ENCODE peak calls at places on chromosomes 7 and 10, in four cellular contexts. B is tibial artery, S is ACHN, L is cerebellar nuclear complex. T is an unnamed sample.

GRCh38 chr7:150867592-150867991 is 15.3 kb downstream of the AOC1 start:
- DNase-seq in S (no peak), L (no peak), B (no peak), T (no peak)

GRCh38 chr10:15545884-15546283 is 173.8 kb downstream of the ITGA8 start:
- DNase-seq in L (no peak), S (no peak), B (no peak), T (no peak)

GRCh38 chr7:29194594-29195417 is at the start of gene CHN2:
- DNase-seq in S (peak), L (no peak), B (no peak), T (peak)

GRCh38 chr10:122251459-122252255 is 19.4 kb upstream of the BTBD16 start:
- DNase-seq in L (no peak), S (no peak), B (peak), T (no peak)

GRCh38 chr7:135335628-135336139 is 102.0 kb downstream of the STRA8 start:
- DNase-seq in S (peak), B (no peak), L (no peak), T (peak)

GRCh38 chr7:925601-926000 is 28.9 kb downstream of the ADAP1 start:
- DNase-seq in L (no peak), S (no peak), B (peak), T (peak)

GRCh38 chr7:128166603-128167315 is 74.3 kb upstream of the LEP start:
- DNase-seq in S (peak), B (no peak), L (no peak), T (no peak)

GRCh38 chr10:45460235-45460878 is 86.3 kb downstream of the ALOX5 start:
- DNase-seq in L (no peak), B (no peak), S (no peak), T (no peak)

GRCh38 chr10:81270051-81270450 is 604.9 kb upstream of the NRG3 start:
- DNase-seq in B (no peak), S (no peak), L (no peak), T (no peak)

GRCh38 chr7:146661435-146661834 is 544.8 kb downstream of the CNTNAP2 start:
- DNase-seq in S (no peak), B (no peak), L (no peak), T (no peak)

GRCh38 chr10:34758447-34758996 is 56.6 kb downstream of the PARD3 start:
- DNase-seq in L (no peak), B (no peak), S (peak), T (no peak)

GRCh38 chr7:13333351-13333750 is 645.9 kb downstream of the ARL4A start:
- DNase-seq in S (no peak), L (no peak), B (no peak), T (no peak)

GRCh38 chr7:30996883-30997282 is 33.1 kb downstream of the GHRHR start:
- DNase-seq in B (no peak), S (no peak), L (no peak), T (no peak)

GRCh38 chr7:82017334-82017943 is 247.6 kb upstream of the HGF start:
- DNase-seq in B (no peak), L (no peak), S (peak), T (no peak)

GRCh38 chr10:15324611-15325010 is 46.5 kb downstream of the FAM171A1 start:
- DNase-seq in L (no peak), S (no peak), B (peak), T (no peak)

GRCh38 chr10:86333813-86334514 is 32.6 kb downstream of the GRID1 start:
- DNase-seq in S (no peak), B (no peak), L (no peak), T (no peak)

GRCh38 chr7:27140108-27140842 is 3.2 kb downstream of the HOXA5 start:
- DNase-seq in S (no peak), B (no peak), L (no peak), T (no peak)

GRCh38 chr10:102628451-102628911 is 15.8 kb upstream of the TRIM8 start:
- DNase-seq in L (no peak), S (peak), B (peak), T (no peak)

GRCh38 chr10:110336111-110336721 is 31.5 kb upstream of the SMNDC1 start:
- DNase-seq in B (no peak), S (peak), L (no peak), T (no peak)

GRCh38 chr10:125720002-125720382 is 483 bp downstream of the EDRF1 start:
- DNase-seq in B (no peak), S (no peak), L (no peak), T (no peak)

GRCh38 chr10:130169136-130169888 is 33.1 kb downstream of the GLRX3 start:
- DNase-seq in L (no peak), S (peak), B (no peak), T (no peak)

GRCh38 chr7:22419488-22419887 is 62.5 kb upstream of the RAPGEF5 start:
- DNase-seq in S (no peak), L (no peak), B (no peak), T (no peak)

GRCh38 chr7:144437370-144438191 is 34.1 kb upstream of the NOBOX start:
- DNase-seq in B (no peak), L (no peak), S (peak), T (peak)

GRCh38 chr7:130852867-130853266 is 118.9 kb upstream of the KLF14 start:
- DNase-seq in B (no peak), L (no peak), S (no peak), T (no peak)

GRCh38 chr7:120961638-120962173 is 11.1 kb downstream of the ING3 start:
- DNase-seq in S (no peak), L (no peak), B (no peak), T (no peak)

GRCh38 chr10:31030216-31030615 is 1.4 kb downstream of the ZNF438 start:
- DNase-seq in L (no peak), S (no peak), B (no peak), T (no peak)

GRCh38 chr10:94129393-94130130 is 135.8 kb downstream of the PLCE1 start:
- DNase-seq in B (peak), L (no peak), S (peak), T (no peak)

GRCh38 chr10:35203744-35204143 is 77.1 kb downstream of the CREM start:
- DNase-seq in B (no peak), S (no peak), L (no peak), T (no peak)

GRCh38 chr10:6260843-6261242 is 58.1 kb downstream of the PFKFB3 start:
- DNase-seq in S (no peak), B (no peak), L (no peak), T (no peak)

GRCh38 chr7:140501941-140502340 is 22.6 kb upstream of the MKRN1 start:
- DNase-seq in S (no peak), B (no peak), L (no peak), T (no peak)

GRCh38 chr10:127012769-127013152 is 107.5 kb downstream of the DOCK1 start:
- DNase-seq in B (no peak), L (no peak), S (no peak), T (no peak)

GRCh38 chr7:123724725-123725381 is 23.9 kb downstream of the WASL start:
- DNase-seq in L (no peak), B (no peak), S (no peak), T (no peak)

T was measured in CD8-positive, alpha-beta memory T cell.